ENCODE peak calls at places on chromosome 1, in five cellular contexts. E is stimulated activated naive CD8-positive, alpha-beta T cell treated with anti-CD3 and anti-CD28 coated beads, Interleukin-15, Interleukin-2, amounts not matched to agents 100 U/mL and 50 U/mL, for 24 hours; H is Panc1; X is Right ventricle myocardium inferior; M is activated naive CD8-positive, alpha-beta T cell treated with anti-CD3 and anti-CD28 coated beads, Interleukin-2, amount 50 U/mL, for 24 hours. O is an unnamed sample.

GRCh38 chr1:5820026-5820421 is 172.2 kb downstream of the NPHP4 start:
- ATAC-seq in E (no peak), H (no peak), X (no peak), M (no peak), O (no peak)

GRCh38 chr1:230849451-230850194 is 18.7 kb downstream of the C1orf198 start:
- ATAC-seq in E (no peak), H (peak; percentile 79), X (peak; percentile 91), M (no peak), O (peak; percentile 85)

GRCh38 chr1:184426278-184426674 is 39.4 kb downstream of the C1orf21 start:
- ATAC-seq in E (no peak), H (no peak), X (no peak), M (no peak), O (no peak)

GRCh38 chr1:47223921-47224675 is 7.9 kb downstream of the TAL1 start:
- ATAC-seq in E (no peak), H (no peak), X (no peak), M (no peak), O (no peak)

GRCh38 chr1:168466703-168467081 is 77.1 kb downstream of the XCL2 start:
- ATAC-seq in E (no peak), H (no peak), X (no peak), M (no peak), O (no peak)

GRCh38 chr1:226624526-226624925 is 76.0 kb downstream of the STUM start:
- ATAC-seq in E (no peak), H (no peak), X (no peak), M (no peak), O (no peak)

GRCh38 chr1:203557958-203558760 is 64.2 kb downstream of the OPTC start:
- ATAC-seq in E (no peak), H (peak; percentile 72), X (peak; percentile 59), M (no peak), O (peak; percentile 89)

GRCh38 chr1:44631333-44631646 is 43.0 kb downstream of the TMEM53 start:
- ATAC-seq in E (peak; percentile 3), H (no peak), X (peak; percentile 14), M (peak; percentile 2), O (no peak)

GRCh38 chr1:216666431-216666830 is 56.8 kb downstream of the ESRRG start:
- ATAC-seq in E (no peak), H (no peak), X (no peak), M (no peak), O (no peak)

GRCh38 chr1:2493691-2494322 is 17.7 kb downstream of the PLCH2 start:
- ATAC-seq in E (no peak), H (peak; percentile 3), X (no peak), M (no peak), O (no peak)

GRCh38 chr1:85665932-85666331 is 42.3 kb downstream of the ZNHIT6 start:
- ATAC-seq in E (no peak), H (no peak), X (no peak), M (no peak), O (no peak)

GRCh38 chr1:51690285-51690961 is 73.5 kb downstream of the OSBPL9 start:
- ATAC-seq in E (no peak), H (peak; percentile 85), X (no peak), M (no peak), O (no peak)

GRCh38 chr1:184419734-184420161 is 32.9 kb downstream of the C1orf21 start:
- ATAC-seq in E (no peak), H (no peak), X (no peak), M (no peak), O (peak; percentile 31)

O was measured in gastroesophageal sphincter.